ENCODE peak calls at places on chromosomes 12 and 14, in five cellular contexts. V is lower lobe of right lung; M is fibroblast of the conjunctiva; R is activated CD4-positive, CD25-positive, alpha-beta regulatory T cell; J is Peyer's patch. C is an unnamed sample.

GRCh38 chr12:6303046-6303445 is 7.4 kb upstream of the PLEKHG6 start:
- DNase-seq in R (no peak), J (no peak), M (no peak), V (no peak), C (no peak)

GRCh38 chr12:70664463-70664862 is 27.2 kb upstream of the PTPRB start:
- DNase-seq in R (no peak), J (no peak), M (no peak), V (no peak), C (no peak)

GRCh38 chr12:26204612-26205289 is 9.4 kb downstream of the SSPN start:
- DNase-seq in R (no peak), J (no peak), M (no peak), V (no peak), C (no peak)

GRCh38 chr12:110317921-110318320 is 36.9 kb downstream of the ATP2A2 start:
- DNase-seq in V (no peak), J (no peak), R (no peak), M (peak), C (no peak)

GRCh38 chr14:61973981-61974380 is 211.8 kb downstream of the SNAPC1 start:
- DNase-seq in V (no peak), J (no peak), R (no peak), M (no peak), C (no peak)

GRCh38 chr12:118064608-118065007 is 3.6 kb upstream of the WSB2 start:
- DNase-seq in J (no peak), V (no peak), R (no peak), M (no peak), C (no peak)

GRCh38 chr12:116609236-116609635 is 50.1 kb downstream of the MAP1LC3B2 start:
- DNase-seq in J (no peak), R (no peak), M (no peak), V (no peak), C (no peak)

GRCh38 chr14:85402546-85403162 is 127.3 kb upstream of the FLRT2 start:
- DNase-seq in J (no peak), R (no peak), M (no peak), V (no peak), C (no peak)

GRCh38 chr12:12405882-12406281 is 49.0 kb downstream of the BORCS5 start:
- DNase-seq in M (no peak), V (peak), R (no peak), J (peak), C (no peak)

GRCh38 chr14:34699873-34700621 is 14.3 kb downstream of the CFL2 start:
- DNase-seq in R (no peak), J (no peak), V (no peak), M (peak), C (no peak)

GRCh38 chr12:113169697-113170096 is 15.6 kb downstream of the DDX54 start:
- DNase-seq in M (no peak), V (no peak), R (no peak), J (no peak), C (no peak)

GRCh38 chr12:90520002-90520734 is 434.8 kb downstream of the CCER1 start:
- DNase-seq in M (no peak), R (no peak), V (no peak), J (no peak), C (no peak)

GRCh38 chr12:70178038-70178437 is 65.2 kb upstream of the CNOT2 start:
- DNase-seq in M (no peak), V (no peak), R (no peak), J (no peak), C (no peak)

GRCh38 chr14:33932526-33933292 is 18.2 kb downstream of the EGLN3 start:
- DNase-seq in R (no peak), V (no peak), M (no peak), J (no peak), C (no peak)

GRCh38 chr12:25433024-25433423 is 120.1 kb downstream of the LMNTD1 start:
- DNase-seq in J (no peak), V (no peak), R (no peak), M (no peak), C (no peak)

GRCh38 chr14:105100931-105101330 is 35.7 kb upstream of the GPR132 start:
- DNase-seq in J (peak), M (no peak), V (no peak), R (no peak), C (peak)